ENCODE peak calls at places on chromosomes 7 and 10, in nine cellular contexts. One of them, this sample, is unnamed.

GRCh38 chr7:35258891-35259537 is 5.1 kb upstream of the TBX20 start:
- DNase-seq in SJSA1: no peak
- DNase-seq in sigmoid colon: no peak
- DNase-seq in aorta: no peak
- DNase-seq in left ventricle myocardium inferior: no peak
- DNase-seq in H7: peak
- DNase-seq in body of pancreas: no peak
- DNase-seq in HepG2: no peak
- DNase-seq in astrocyte of the spinal cord: no peak
- DNase-seq in this sample: no peak

GRCh38 chr10:14454629-14455028 is 123.9 kb upstream of the FRMD4A start:
- DNase-seq in body of pancreas: no peak
- DNase-seq in H7: no peak
- DNase-seq in SJSA1: no peak
- DNase-seq in left ventricle myocardium inferior: no peak
- DNase-seq in sigmoid colon: no peak
- DNase-seq in aorta: no peak
- DNase-seq in HepG2: no peak
- DNase-seq in astrocyte of the spinal cord: no peak
- DNase-seq in this sample: no peak

GRCh38 chr10:19119191-19119590 is 70.6 kb downstream of the MALRD1 start:
- DNase-seq in SJSA1: no peak
- DNase-seq in H7: no peak
- DNase-seq in left ventricle myocardium inferior: no peak
- DNase-seq in HepG2: no peak
- DNase-seq in sigmoid colon: no peak
- DNase-seq in astrocyte of the spinal cord: no peak
- DNase-seq in body of pancreas: no peak
- DNase-seq in aorta: no peak
- DNase-seq in this sample: no peak

GRCh38 chr7:144408116-144408515 is 4.6 kb upstream of the NOBOX start:
- DNase-seq in SJSA1: no peak
- DNase-seq in left ventricle myocardium inferior: no peak
- DNase-seq in astrocyte of the spinal cord: no peak
- DNase-seq in H7: no peak
- DNase-seq in aorta: no peak
- DNase-seq in sigmoid colon: no peak
- DNase-seq in HepG2: no peak
- DNase-seq in body of pancreas: no peak
- DNase-seq in this sample: no peak

GRCh38 chr7:106421181-106421762 is 136.5 kb upstream of the NAMPT start:
- DNase-seq in H7: no peak
- DNase-seq in astrocyte of the spinal cord: peak
- DNase-seq in sigmoid colon: peak
- DNase-seq in HepG2: no peak
- DNase-seq in SJSA1: peak
- DNase-seq in body of pancreas: peak
- DNase-seq in left ventricle myocardium inferior: peak
- DNase-seq in aorta: peak
- DNase-seq in this sample: peak

GRCh38 chr10:14507156-14507555 is 176.4 kb upstream of the FRMD4A start:
- DNase-seq in SJSA1: no peak
- DNase-seq in H7: no peak
- DNase-seq in HepG2: no peak
- DNase-seq in left ventricle myocardium inferior: no peak
- DNase-seq in astrocyte of the spinal cord: no peak
- DNase-seq in body of pancreas: no peak
- DNase-seq in aorta: no peak
- DNase-seq in sigmoid colon: no peak
- DNase-seq in this sample: no peak

GRCh38 chr7:144670251-144670650 is 165.6 kb downstream of the TPK1 start:
- DNase-seq in astrocyte of the spinal cord: peak
- DNase-seq in body of pancreas: no peak
- DNase-seq in left ventricle myocardium inferior: no peak
- DNase-seq in SJSA1: no peak
- DNase-seq in sigmoid colon: no peak
- DNase-seq in HepG2: no peak
- DNase-seq in aorta: no peak
- DNase-seq in H7: no peak
- DNase-seq in this sample: no peak

GRCh38 chr10:101777857-101778145 is 1.9 kb upstream of the FGF8 start:
- DNase-seq in astrocyte of the spinal cord: no peak
- DNase-seq in SJSA1: no peak
- DNase-seq in sigmoid colon: peak
- DNase-seq in HepG2: no peak
- DNase-seq in left ventricle myocardium inferior: no peak
- DNase-seq in aorta: no peak
- DNase-seq in H7: peak
- DNase-seq in body of pancreas: no peak
- DNase-seq in this sample: no peak

GRCh38 chr10:60944159-60944909 is at the start of gene RHOBTB1:
- DNase-seq in aorta: peak
- DNase-seq in sigmoid colon: peak
- DNase-seq in H7: peak
- DNase-seq in SJSA1: peak
- DNase-seq in astrocyte of the spinal cord: peak
- DNase-seq in HepG2: peak
- DNase-seq in left ventricle myocardium inferior: peak
- DNase-seq in body of pancreas: peak
- DNase-seq in this sample: no peak

GRCh38 chr7:85220651-85221050 is 33.8 kb upstream of the SEMA3D start:
- DNase-seq in H7: no peak
- DNase-seq in SJSA1: no peak
- DNase-seq in left ventricle myocardium inferior: no peak
- DNase-seq in astrocyte of the spinal cord: no peak
- DNase-seq in aorta: no peak
- DNase-seq in HepG2: no peak
- DNase-seq in sigmoid colon: no peak
- DNase-seq in body of pancreas: no peak
- DNase-seq in this sample: no peak

GRCh38 chr10:88039496-88040200 is 176.2 kb downstream of the PTEN start:
- DNase-seq in left ventricle myocardium inferior: no peak
- DNase-seq in body of pancreas: no peak
- DNase-seq in SJSA1: no peak
- DNase-seq in HepG2: no peak
- DNase-seq in H7: no peak
- DNase-seq in sigmoid colon: no peak
- DNase-seq in aorta: no peak
- DNase-seq in astrocyte of the spinal cord: peak
- DNase-seq in this sample: no peak

GRCh38 chr10:788796-789748 is 99.6 kb upstream of the DIP2C start:
- DNase-seq in astrocyte of the spinal cord: peak
- DNase-seq in sigmoid colon: peak
- DNase-seq in SJSA1: peak
- DNase-seq in aorta: peak
- DNase-seq in body of pancreas: peak
- DNase-seq in H7: peak
- DNase-seq in HepG2: peak
- DNase-seq in left ventricle myocardium inferior: peak
- DNase-seq in this sample: no peak

GRCh38 chr10:78359641-78360091 is 326.0 kb downstream of the RPS24 start:
- DNase-seq in sigmoid colon: no peak
- DNase-seq in SJSA1: no peak
- DNase-seq in left ventricle myocardium inferior: no peak
- DNase-seq in aorta: no peak
- DNase-seq in H7: peak
- DNase-seq in HepG2: no peak
- DNase-seq in astrocyte of the spinal cord: no peak
- DNase-seq in body of pancreas: no peak
- DNase-seq in this sample: no peak

GRCh38 chr10:131896403-131896802 is 4.4 kb upstream of the PPP2R2D start:
- DNase-seq in astrocyte of the spinal cord: no peak
- DNase-seq in HepG2: no peak
- DNase-seq in body of pancreas: no peak
- DNase-seq in sigmoid colon: no peak
- DNase-seq in SJSA1: no peak
- DNase-seq in left ventricle myocardium inferior: no peak
- DNase-seq in aorta: no peak
- DNase-seq in H7: no peak
- DNase-seq in this sample: no peak

GRCh38 chr10:71971311-71971731 is 7.1 kb downstream of the CHST3 start:
- DNase-seq in SJSA1: no peak
- DNase-seq in sigmoid colon: no peak
- DNase-seq in H7: peak
- DNase-seq in astrocyte of the spinal cord: no peak
- DNase-seq in body of pancreas: no peak
- DNase-seq in HepG2: no peak
- DNase-seq in aorta: no peak
- DNase-seq in left ventricle myocardium inferior: no peak
- DNase-seq in this sample: no peak
- H3K4me3 ChIP-seq in SJSA1: no peak
- H3K4me3 ChIP-seq in sigmoid colon: no peak
- H3K4me3 ChIP-seq in H7: no peak
- H3K4me3 ChIP-seq in astrocyte of the spinal cord: no peak
- H3K4me3 ChIP-seq in body of pancreas: no peak
- H3K4me3 ChIP-seq in HepG2: no peak
- H3K4me3 ChIP-seq in aorta: no peak
- H3K4me3 ChIP-seq in left ventricle myocardium inferior: no peak
- H3K4me3 ChIP-seq in this sample: no peak

GRCh38 chr7:29269941-29270340 is 75.4 kb downstream of the CHN2 start:
- DNase-seq in left ventricle myocardium inferior: no peak
- DNase-seq in body of pancreas: no peak
- DNase-seq in HepG2: no peak
- DNase-seq in astrocyte of the spinal cord: no peak
- DNase-seq in aorta: no peak
- DNase-seq in H7: no peak
- DNase-seq in SJSA1: no peak
- DNase-seq in sigmoid colon: no peak
- DNase-seq in this sample: no peak

GRCh38 chr7:29270579-29270978 is 76.0 kb downstream of the CHN2 start:
- DNase-seq in astrocyte of the spinal cord: no peak
- DNase-seq in body of pancreas: no peak
- DNase-seq in HepG2: no peak
- DNase-seq in SJSA1: no peak
- DNase-seq in aorta: no peak
- DNase-seq in left ventricle myocardium inferior: no peak
- DNase-seq in H7: no peak
- DNase-seq in sigmoid colon: no peak
- DNase-seq in this sample: no peak

GRCh38 chr7:29275018-29275318 is 80.4 kb downstream of the CHN2 start:
- DNase-seq in left ventricle myocardium inferior: no peak
- DNase-seq in astrocyte of the spinal cord: no peak
- DNase-seq in body of pancreas: no peak
- DNase-seq in sigmoid colon: no peak
- DNase-seq in aorta: no peak
- DNase-seq in SJSA1: no peak
- DNase-seq in HepG2: no peak
- DNase-seq in H7: no peak
- DNase-seq in this sample: no peak

GRCh38 chr7:29274156-29275017 is 79.8 kb downstream of the CHN2 start:
- DNase-seq in H7: no peak
- DNase-seq in left ventricle myocardium inferior: no peak
- DNase-seq in SJSA1: no peak
- DNase-seq in astrocyte of the spinal cord: no peak
- DNase-seq in HepG2: no peak
- DNase-seq in aorta: no peak
- DNase-seq in sigmoid colon: no peak
- DNase-seq in body of pancreas: no peak
- DNase-seq in this sample: peak

GRCh38 chr7:29270979-29271658 is 76.5 kb downstream of the CHN2 start:
- DNase-seq in sigmoid colon: no peak
- DNase-seq in HepG2: peak
- DNase-seq in body of pancreas: no peak
- DNase-seq in SJSA1: no peak
- DNase-seq in astrocyte of the spinal cord: no peak
- DNase-seq in H7: no peak
- DNase-seq in aorta: no peak
- DNase-seq in left ventricle myocardium inferior: no peak
- DNase-seq in this sample: no peak
- H3K4me3 ChIP-seq in sigmoid colon: no peak
- H3K4me3 ChIP-seq in HepG2: no peak
- H3K4me3 ChIP-seq in body of pancreas: no peak
- H3K4me3 ChIP-seq in SJSA1: no peak
- H3K4me3 ChIP-seq in astrocyte of the spinal cord: no peak
- H3K4me3 ChIP-seq in H7: no peak
- H3K4me3 ChIP-seq in aorta: no peak
- H3K4me3 ChIP-seq in left ventricle myocardium inferior: no peak
- H3K4me3 ChIP-seq in this sample: no peak

GRCh38 chr7:133349101-133349500 is 96.2 kb downstream of the EXOC4 start:
- DNase-seq in aorta: no peak
- DNase-seq in left ventricle myocardium inferior: no peak
- DNase-seq in sigmoid colon: no peak
- DNase-seq in astrocyte of the spinal cord: no peak
- DNase-seq in H7: no peak
- DNase-seq in body of pancreas: no peak
- DNase-seq in SJSA1: no peak
- DNase-seq in HepG2: no peak
- DNase-seq in this sample: no peak

GRCh38 chr7:133344275-133344674 is 91.4 kb downstream of the EXOC4 start:
- DNase-seq in SJSA1: no peak
- DNase-seq in H7: no peak
- DNase-seq in sigmoid colon: no peak
- DNase-seq in astrocyte of the spinal cord: peak
- DNase-seq in body of pancreas: no peak
- DNase-seq in HepG2: no peak
- DNase-seq in left ventricle myocardium inferior: no peak
- DNase-seq in aorta: no peak
- DNase-seq in this sample: no peak

GRCh38 chr7:133345690-133346421 is 93.0 kb downstream of the EXOC4 start:
- DNase-seq in left ventricle myocardium inferior: no peak
- DNase-seq in H7: peak
- DNase-seq in aorta: no peak
- DNase-seq in sigmoid colon: no peak
- DNase-seq in body of pancreas: no peak
- DNase-seq in astrocyte of the spinal cord: no peak
- DNase-seq in HepG2: no peak
- DNase-seq in SJSA1: no peak
- DNase-seq in this sample: no peak
- H3K4me3 ChIP-seq in left ventricle myocardium inferior: no peak
- H3K4me3 ChIP-seq in H7: no peak
- H3K4me3 ChIP-seq in aorta: no peak
- H3K4me3 ChIP-seq in sigmoid colon: no peak
- H3K4me3 ChIP-seq in body of pancreas: no peak
- H3K4me3 ChIP-seq in astrocyte of the spinal cord: no peak
- H3K4me3 ChIP-seq in HepG2: no peak
- H3K4me3 ChIP-seq in SJSA1: no peak
- H3K4me3 ChIP-seq in this sample: no peak

DNA sequence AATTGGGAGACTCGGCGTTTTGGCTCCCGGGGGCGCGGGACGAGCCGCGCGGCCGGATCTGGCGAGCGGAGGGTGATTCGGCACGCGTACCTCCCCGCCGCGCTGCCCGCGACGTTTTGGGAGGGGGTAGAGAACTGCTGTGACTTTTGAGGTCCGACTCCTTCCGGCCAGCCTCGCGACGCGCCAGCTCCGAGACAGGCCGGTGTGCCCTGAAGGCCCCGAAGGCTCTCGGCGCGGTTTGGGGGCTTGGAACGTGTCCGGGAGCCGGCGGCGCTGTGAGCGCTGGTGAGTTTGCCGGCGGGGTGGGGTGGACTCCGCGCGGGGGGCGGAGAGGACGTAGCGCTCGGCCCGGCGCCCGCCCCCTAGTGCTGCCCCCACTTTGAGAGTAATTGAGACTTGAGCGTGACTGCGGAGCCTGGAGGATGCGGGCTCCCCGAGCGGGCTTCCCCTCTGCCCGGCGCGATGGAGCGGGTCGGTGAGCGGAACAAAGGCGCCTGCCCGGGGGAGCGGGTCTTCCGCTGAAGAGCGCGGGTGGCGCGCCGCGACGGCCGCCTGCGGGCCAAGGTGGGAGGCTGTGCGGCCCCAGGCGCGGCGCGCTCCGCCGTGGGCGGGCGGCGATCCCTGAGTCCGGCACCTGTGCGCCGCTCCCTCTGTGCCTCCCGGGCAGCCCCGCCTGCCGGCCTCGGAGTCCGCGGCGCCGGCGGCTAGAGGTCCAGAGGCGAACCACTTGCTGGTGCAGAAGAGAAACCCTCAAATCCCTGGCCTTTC is at the start of gene GALNT17:
- DNase-seq in body of pancreas: peak
- DNase-seq in left ventricle myocardium inferior: peak
- DNase-seq in aorta: no peak
- DNase-seq in HepG2: no peak
- DNase-seq in astrocyte of the spinal cord: peak
- DNase-seq in sigmoid colon: no peak
- DNase-seq in SJSA1: no peak
- DNase-seq in H7: peak
- DNase-seq in this sample: no peak
- H3K4me3 ChIP-seq in body of pancreas: peak
- H3K4me3 ChIP-seq in left ventricle myocardium inferior: peak
- H3K4me3 ChIP-seq in aorta: peak
- H3K4me3 ChIP-seq in HepG2: no peak
- H3K4me3 ChIP-seq in astrocyte of the spinal cord: peak
- H3K4me3 ChIP-seq in sigmoid colon: peak
- H3K4me3 ChIP-seq in SJSA1: no peak
- H3K4me3 ChIP-seq in H7: peak
- H3K4me3 ChIP-seq in this sample: peak